ENCODE peak calls at places on chromosome 21, in six cellular contexts. One of them, this sample, is unnamed.
A peak's percentile ranks its signal among the peaks of the same experiment; 100 is the strongest.

GRCh38 chr21:38958940-38959685 is 153.4 kb downstream of the ETS2 start:
- DNase-seq in trophoblast cell: peak; percentile 75
- DNase-seq in H9: no peak
- DNase-seq in mesenchymal stem cell: peak; percentile 96
- DNase-seq in IMR-90: peak; percentile 74
- DNase-seq in H1: no peak
- DNase-seq in this sample: no peak

GRCh38 chr21:29233611-29234540 is 64.8 kb upstream of the BACH1 start:
- DNase-seq in trophoblast cell: peak; percentile 51
- DNase-seq in H9: no peak
- DNase-seq in mesenchymal stem cell: no peak
- DNase-seq in IMR-90: no peak
- DNase-seq in H1: no peak
- DNase-seq in this sample: no peak

GRCh38 chr21:31298618-31299269 is 45.3 kb downstream of the TIAM1 start:
- DNase-seq in trophoblast cell: no peak
- DNase-seq in H9: no peak
- DNase-seq in mesenchymal stem cell: no peak
- DNase-seq in IMR-90: no peak
- DNase-seq in H1: no peak
- DNase-seq in this sample: no peak

GRCh38 chr21:29297483-29298347 is 1.0 kb upstream of the BACH1 start:
- DNase-seq in trophoblast cell: no peak
- DNase-seq in H9: no peak
- DNase-seq in mesenchymal stem cell: no peak
- DNase-seq in IMR-90: no peak
- DNase-seq in H1: no peak
- DNase-seq in this sample: no peak

GRCh38 chr21:29430030-29430429 is 131.3 kb downstream of the BACH1 start:
- DNase-seq in trophoblast cell: no peak
- DNase-seq in H9: no peak
- DNase-seq in mesenchymal stem cell: no peak
- DNase-seq in IMR-90: no peak
- DNase-seq in H1: no peak
- DNase-seq in this sample: no peak

GRCh38 chr21:33854604-33855003 is 61.0 kb downstream of the ATP5PO start:
- DNase-seq in trophoblast cell: no peak
- DNase-seq in H9: no peak
- DNase-seq in mesenchymal stem cell: peak; percentile 26
- DNase-seq in IMR-90: no peak
- DNase-seq in H1: no peak
- DNase-seq in this sample: no peak

GRCh38 chr21:44687671-44688070 is 5.7 kb upstream of the KRTAP12-1 start:
- DNase-seq in trophoblast cell: no peak
- DNase-seq in H9: peak; percentile 19
- DNase-seq in mesenchymal stem cell: no peak
- DNase-seq in IMR-90: no peak
- DNase-seq in H1: no peak
- DNase-seq in this sample: no peak

GRCh38 chr21:46268371-46268770 is 17.0 kb downstream of the MCM3AP start:
- DNase-seq in trophoblast cell: no peak
- DNase-seq in H9: no peak
- DNase-seq in mesenchymal stem cell: no peak
- DNase-seq in IMR-90: no peak
- DNase-seq in H1: no peak
- DNase-seq in this sample: no peak

GRCh38 chr21:37769656-37770055 is 146.6 kb downstream of the KCNJ6 start:
- DNase-seq in trophoblast cell: no peak
- DNase-seq in H9: no peak
- DNase-seq in mesenchymal stem cell: no peak
- DNase-seq in IMR-90: no peak
- DNase-seq in H1: no peak
- DNase-seq in this sample: no peak

GRCh38 chr21:28220670-28221069 is 772.0 kb downstream of the LTN1 start:
- DNase-seq in trophoblast cell: no peak
- DNase-seq in H9: no peak
- DNase-seq in mesenchymal stem cell: no peak
- DNase-seq in IMR-90: peak; percentile 39
- DNase-seq in H1: no peak
- DNase-seq in this sample: no peak

GRCh38 chr21:37665230-37666024 is 250.8 kb downstream of the KCNJ6 start:
- DNase-seq in trophoblast cell: peak; percentile 43
- DNase-seq in H9: no peak
- DNase-seq in mesenchymal stem cell: no peak
- DNase-seq in IMR-90: no peak
- DNase-seq in H1: no peak
- DNase-seq in this sample: no peak

GRCh38 chr21:45835301-45836267 is 146.0 kb upstream of the COL6A1 start:
- DNase-seq in trophoblast cell: no peak
- DNase-seq in H9: peak; percentile 32
- DNase-seq in mesenchymal stem cell: no peak
- DNase-seq in IMR-90: no peak
- DNase-seq in H1: no peak
- DNase-seq in this sample: no peak

GRCh38 chr21:29677326-29677725 is 262.5 kb downstream of the GRIK1 start:
- DNase-seq in trophoblast cell: no peak
- DNase-seq in H9: no peak
- DNase-seq in mesenchymal stem cell: no peak
- DNase-seq in IMR-90: no peak
- DNase-seq in H1: no peak
- DNase-seq in this sample: no peak

GRCh38 chr21:23639726-23640125 is 1967.6 kb downstream of the MRPL39 start:
- DNase-seq in trophoblast cell: no peak
- DNase-seq in H9: no peak
- DNase-seq in mesenchymal stem cell: no peak
- DNase-seq in IMR-90: no peak
- DNase-seq in H1: no peak
- DNase-seq in this sample: no peak

GRCh38 chr21:36841866-36842265 is 124.6 kb downstream of the HLCS start:
- DNase-seq in trophoblast cell: peak; percentile 40
- DNase-seq in H9: no peak
- DNase-seq in mesenchymal stem cell: no peak
- DNase-seq in IMR-90: peak; percentile 81
- DNase-seq in H1: no peak
- DNase-seq in this sample: no peak

GRCh38 chr21:26966978-26967913 is at the start of gene ADAMTS5:
- DNase-seq in trophoblast cell: peak; percentile 87
- DNase-seq in H9: peak; percentile 52
- DNase-seq in mesenchymal stem cell: peak; percentile 88
- DNase-seq in IMR-90: peak; percentile 69
- DNase-seq in H1: peak; percentile 69
- DNase-seq in this sample: peak; percentile 42
- H2BK5ac ChIP-seq in trophoblast cell: no peak within 1 kb of the TSS
- H2BK5ac ChIP-seq in H9: no peak within 1 kb of the TSS
- H2BK5ac ChIP-seq in mesenchymal stem cell: peak within 1 kb of the TSS; percentile 75
- H2BK5ac ChIP-seq in IMR-90: peak within 1 kb of the TSS; percentile 46
- H2BK5ac ChIP-seq in H1: peak within 1 kb of the TSS; percentile 35
- H2BK5ac ChIP-seq in this sample: no peak within 1 kb of the TSS

GRCh38 chr21:17372200-17372599 is 140.6 kb upstream of the CXADR start:
- DNase-seq in trophoblast cell: no peak
- DNase-seq in H9: no peak
- DNase-seq in mesenchymal stem cell: no peak
- DNase-seq in IMR-90: no peak
- DNase-seq in H1: no peak
- DNase-seq in this sample: no peak
- H3K79me1 ChIP-seq in trophoblast cell: no peaks in the 10 kb centered on the region
- H3K79me1 ChIP-seq in H9: no peaks in the 10 kb centered on the region
- H3K79me1 ChIP-seq in mesenchymal stem cell: no peaks in the 10 kb centered on the region
- H3K79me1 ChIP-seq in IMR-90: no peaks in the 10 kb centered on the region
- H3K79me1 ChIP-seq in H1: no peaks in the 10 kb centered on the region
- H3K79me1 ChIP-seq in this sample: no peaks in the 10 kb centered on the region

DNA sequence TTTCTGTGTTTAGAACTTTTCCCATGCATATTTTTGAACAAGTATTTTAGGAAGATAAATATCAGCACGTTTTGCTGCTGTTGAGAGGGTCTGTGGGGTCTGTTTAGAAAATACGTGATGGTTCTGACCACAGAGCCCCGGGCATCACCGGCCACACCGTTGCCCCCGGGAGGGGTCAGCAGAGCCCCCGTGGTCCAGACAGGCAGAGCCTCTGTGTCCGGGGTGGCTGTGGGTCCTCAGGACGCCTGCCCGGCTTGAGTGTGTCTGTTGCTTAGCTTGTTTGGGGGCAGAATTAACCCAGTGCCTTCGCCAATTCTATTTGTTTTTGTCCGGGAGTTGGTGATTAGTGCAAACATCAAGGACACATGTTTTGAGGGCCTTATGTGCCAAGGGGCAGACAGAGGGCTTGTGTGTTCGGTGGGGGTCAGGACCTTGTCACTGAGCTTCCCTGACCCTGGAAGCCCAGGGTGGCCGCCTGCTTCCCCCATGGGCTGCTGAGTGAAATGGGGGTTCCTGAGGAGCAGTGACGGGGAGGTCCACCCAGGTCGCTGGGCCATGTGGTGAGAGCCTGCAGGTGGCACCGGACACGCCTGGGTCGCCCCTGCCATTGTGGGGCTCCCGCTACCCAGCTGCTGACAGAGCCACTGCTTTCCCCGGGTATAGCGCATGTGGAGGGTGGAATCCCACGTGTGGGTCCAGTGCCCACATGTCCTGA is 122.2 kb downstream of the SIK1 start:
- DNase-seq in trophoblast cell: no peak
- DNase-seq in H9: no peak
- DNase-seq in mesenchymal stem cell: no peak
- DNase-seq in IMR-90: no peak
- DNase-seq in H1: no peak
- DNase-seq in this sample: no peak
- H4K91ac ChIP-seq in trophoblast cell: no peak overlapping the region
- H4K91ac ChIP-seq in H9: no peak overlapping the region
- H4K91ac ChIP-seq in mesenchymal stem cell: no peak overlapping the region
- H4K91ac ChIP-seq in IMR-90: no peak overlapping the region
- H4K91ac ChIP-seq in H1: no peak overlapping the region
- H4K91ac ChIP-seq in this sample: no peak overlapping the region

GRCh38 chr21:17903029-17903806 is 84.1 kb upstream of the C21orf91 start:
- DNase-seq in trophoblast cell: peak; percentile 68
- DNase-seq in H9: no peak
- DNase-seq in mesenchymal stem cell: peak; percentile 50
- DNase-seq in IMR-90: peak; percentile 49
- DNase-seq in H1: no peak
- DNase-seq in this sample: no peak

GRCh38 chr21:17900281-17900989 is 81.3 kb upstream of the C21orf91 start:
- DNase-seq in trophoblast cell: peak; percentile 7
- DNase-seq in H9: peak; percentile 68
- DNase-seq in mesenchymal stem cell: no peak
- DNase-seq in IMR-90: no peak
- DNase-seq in H1: peak; percentile 48
- DNase-seq in this sample: no peak

GRCh38 chr21:17900990-17901385 is 81.8 kb upstream of the C21orf91 start:
- DNase-seq in trophoblast cell: no peak
- DNase-seq in H9: no peak
- DNase-seq in mesenchymal stem cell: no peak
- DNase-seq in IMR-90: no peak
- DNase-seq in H1: no peak
- DNase-seq in this sample: no peak

GRCh38 chr21:17903929-17904639 is 84.9 kb upstream of the C21orf91 start:
- DNase-seq in trophoblast cell: peak; percentile 5
- DNase-seq in H9: no peak
- DNase-seq in mesenchymal stem cell: no peak
- DNase-seq in IMR-90: no peak
- DNase-seq in H1: no peak
- DNase-seq in this sample: no peak

GRCh38 chr21:17901458-17902092 is 82.4 kb upstream of the C21orf91 start:
- DNase-seq in trophoblast cell: peak; percentile 97
- DNase-seq in H9: peak; percentile 33
- DNase-seq in mesenchymal stem cell: peak; percentile 14
- DNase-seq in IMR-90: peak; percentile 10
- DNase-seq in H1: no peak
- DNase-seq in this sample: no peak
- H2BK5ac ChIP-seq in trophoblast cell: no peak overlapping the region
- H2BK5ac ChIP-seq in H9: no peak overlapping the region
- H2BK5ac ChIP-seq in mesenchymal stem cell: no peak overlapping the region
- H2BK5ac ChIP-seq in IMR-90: no peak overlapping the region
- H2BK5ac ChIP-seq in H1: no peak overlapping the region
- H2BK5ac ChIP-seq in this sample: no peak overlapping the region

GRCh38 chr21:42770717-42771502 is 108.4 kb downstream of the WDR4 start:
- DNase-seq in trophoblast cell: no peak
- DNase-seq in H9: no peak
- DNase-seq in mesenchymal stem cell: no peak
- DNase-seq in IMR-90: no peak
- DNase-seq in H1: no peak
- DNase-seq in this sample: no peak

GRCh38 chr21:42771503-42771805 is 107.9 kb downstream of the WDR4 start:
- DNase-seq in trophoblast cell: no peak
- DNase-seq in H9: no peak
- DNase-seq in mesenchymal stem cell: no peak
- DNase-seq in IMR-90: no peak
- DNase-seq in H1: no peak
- DNase-seq in this sample: no peak

GRCh38 chr21:42768324-42769121 is 110.8 kb downstream of the WDR4 start:
- DNase-seq in trophoblast cell: no peak
- DNase-seq in H9: no peak
- DNase-seq in mesenchymal stem cell: no peak
- DNase-seq in IMR-90: no peak
- DNase-seq in H1: no peak
- DNase-seq in this sample: no peak

GRCh38 chr21:42769183-42769819 is 110.0 kb downstream of the WDR4 start:
- DNase-seq in trophoblast cell: no peak
- DNase-seq in H9: no peak
- DNase-seq in mesenchymal stem cell: no peak
- DNase-seq in IMR-90: no peak
- DNase-seq in H1: no peak
- DNase-seq in this sample: no peak

DNA sequence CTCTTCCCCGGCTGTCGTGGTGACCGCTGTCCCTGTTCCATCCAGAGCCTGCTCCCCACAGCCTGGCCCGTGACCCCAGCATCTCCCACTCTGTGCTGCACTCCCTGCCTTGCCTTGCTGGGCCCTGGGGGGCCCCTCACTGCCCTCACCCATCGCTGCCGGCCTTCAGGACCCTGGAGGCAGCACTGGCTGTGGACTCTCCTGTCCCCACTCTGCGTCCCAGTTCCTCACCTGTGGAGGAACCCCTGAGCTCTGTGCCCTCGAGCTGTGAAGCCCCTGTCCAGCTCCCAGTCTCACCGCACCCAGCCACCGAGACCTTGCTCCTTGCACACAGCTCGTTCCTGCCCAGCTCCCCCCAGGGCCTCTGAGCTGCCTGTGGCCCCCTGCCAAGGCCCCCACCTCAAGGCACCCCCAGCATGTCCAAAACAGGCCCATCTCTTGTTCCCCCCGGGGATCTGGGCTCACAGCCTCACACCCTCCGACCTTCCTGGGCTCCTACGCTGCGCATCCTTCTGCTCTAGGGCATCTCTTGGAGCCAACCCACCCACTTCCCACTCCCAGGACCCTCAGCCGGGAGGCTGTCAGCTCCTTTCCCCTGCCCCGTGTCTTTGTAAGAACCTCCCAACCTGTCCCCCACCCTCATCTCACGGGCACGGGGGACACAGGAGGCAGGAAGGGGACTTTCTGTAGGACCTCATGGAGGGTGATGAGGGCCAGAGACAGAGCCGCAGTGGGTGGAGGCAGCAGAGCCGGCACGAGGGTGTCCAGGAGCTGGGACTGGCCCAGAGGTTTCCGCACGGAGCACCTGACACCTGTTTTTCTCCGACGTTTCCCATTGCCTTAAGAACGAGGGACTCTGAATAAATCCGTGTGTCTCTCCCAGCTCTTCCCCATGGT is 109.3 kb downstream of the WDR4 start:
- DNase-seq in trophoblast cell: no peak
- DNase-seq in H9: no peak
- DNase-seq in mesenchymal stem cell: no peak
- DNase-seq in IMR-90: no peak
- DNase-seq in H1: no peak
- DNase-seq in this sample: no peak
- H3K79me1 ChIP-seq in trophoblast cell: no peaks in the 10 kb centered on the region
- H3K79me1 ChIP-seq in H9: no peaks in the 10 kb centered on the region
- H3K79me1 ChIP-seq in mesenchymal stem cell: no peaks in the 10 kb centered on the region
- H3K79me1 ChIP-seq in IMR-90: no peaks in the 10 kb centered on the region
- H3K79me1 ChIP-seq in H1: peaks cover 4% of the 10 kb centered on the region
- H3K79me1 ChIP-seq in this sample: no peaks in the 10 kb centered on the region

GRCh38 chr21:16370176-16370575 is 640.4 kb downstream of the USP25 start:
- DNase-seq in trophoblast cell: no peak
- DNase-seq in H9: no peak
- DNase-seq in mesenchymal stem cell: no peak
- DNase-seq in IMR-90: no peak
- DNase-seq in H1: no peak
- DNase-seq in this sample: no peak
- H4K91ac ChIP-seq in trophoblast cell: no peak overlapping the region
- H4K91ac ChIP-seq in H9: no peak overlapping the region
- H4K91ac ChIP-seq in mesenchymal stem cell: no peak overlapping the region
- H4K91ac ChIP-seq in IMR-90: no peak overlapping the region
- H4K91ac ChIP-seq in H1: no peak overlapping the region
- H4K91ac ChIP-seq in this sample: no peak overlapping the region